ENCODE peak calls at places on chromosomes 1 and 21, in five cellular contexts. C is cardiac fibroblast; D is fibroblast of mammary gland; Z is activated CD8-positive, alpha-beta memory T cell treated with anti-CD3 and anti-CD28 coated beads, Interleukin-2, amount 50 U/mL, for 48 hours; S is CD4-positive, CD25-positive, alpha-beta regulatory T cell. X is an unnamed sample.

GRCh38 chr21:43194303-43195130 is 25.7 kb downstream of the CRYAA start:
- DNase-seq in C (no peak), D (no peak), Z (peak; percentile 35), S (no peak), X (no peak)

GRCh38 chr1:26961826-26962225 is 1.6 kb upstream of the KDF1 start:
- DNase-seq in C (peak; percentile 97), D (peak; percentile 97), Z (no peak), S (no peak), X (no peak)

GRCh38 chr21:33007747-33008146 is 18.0 kb upstream of the OLIG2 start:
- DNase-seq in C (peak; percentile 54), D (peak; percentile 20), Z (no peak), S (no peak), X (peak; percentile 94)

GRCh38 chr1:15062479-15063099 is 91.0 kb upstream of the TMEM51 start:
- DNase-seq in C (peak; percentile 6), D (no peak), Z (no peak), S (no peak), X (no peak)

GRCh38 chr1:219965285-219965684 is 36.9 kb upstream of the SLC30A10 start:
- DNase-seq in C (no peak), D (no peak), Z (no peak), S (no peak), X (no peak)

GRCh38 chr1:17212487-17213121 is 7.7 kb downstream of the PADI1 start:
- DNase-seq in C (peak; percentile 73), D (peak; percentile 22), Z (peak; percentile 78), S (peak; percentile 15), X (peak; percentile 82)

GRCh38 chr21:34926784-34927548 is 122.1 kb downstream of the RUNX1 start:
- DNase-seq in C (peak; percentile 71), D (peak; percentile 68), Z (no peak), S (no peak), X (no peak)

GRCh38 chr1:215717677-215718076 is 150.6 kb downstream of the KCTD3 start:
- DNase-seq in C (no peak), D (no peak), Z (no peak), S (no peak), X (no peak)

GRCh38 chr1:96313216-96313615 is 408.4 kb upstream of the PTBP2 start:
- DNase-seq in C (peak; percentile 64), D (peak; percentile 86), Z (no peak), S (no peak), X (no peak)

GRCh38 chr1:243497939-243498681 is 242.3 kb downstream of the SDCCAG8 start:
- DNase-seq in C (no peak), D (no peak), Z (no peak), S (no peak), X (no peak)

GRCh38 chr1:210467440-210468040 is 138.8 kb downstream of the HHAT start:
- DNase-seq in C (no peak), D (peak; percentile 16), Z (no peak), S (no peak), X (no peak)

GRCh38 chr1:18951818-18952391 is 4.6 kb downstream of the IFFO2 start:
- DNase-seq in C (peak; percentile 30), D (no peak), Z (peak; percentile 90), S (peak; percentile 85), X (peak; percentile 59)

GRCh38 chr1:93908394-93909145 is 660 bp downstream of the GCLM start:
- DNase-seq in C (peak; percentile 18), D (no peak), Z (peak; percentile 75), S (peak; percentile 76), X (no peak)

GRCh38 chr1:119653839-119654170 is 5.7 kb upstream of the ZNF697 start:
- DNase-seq in C (no peak), D (peak; percentile 57), Z (no peak), S (no peak), X (no peak)

GRCh38 chr21:15604424-15604823 is 125.4 kb upstream of the USP25 start:
- DNase-seq in C (peak; percentile 78), D (peak; percentile 63), Z (no peak), S (no peak), X (no peak)

GRCh38 chr1:90000934-90001676 is 6.2 kb downstream of the ZNF326 start:
- DNase-seq in C (no peak), D (no peak), Z (no peak), S (peak; percentile 31), X (no peak)

GRCh38 chr21:45944601-45945000 is 37.0 kb upstream of the COL6A1 start:
- DNase-seq in C (no peak), D (no peak), Z (no peak), S (no peak), X (no peak)

GRCh38 chr21:36422279-36423098 is 37.3 kb downstream of the CHAF1B start:
- DNase-seq in C (peak; percentile 88), D (peak; percentile 65), Z (peak; percentile 79), S (peak; percentile 47), X (peak; percentile 66)

GRCh38 chr1:51331206-51332100 is 1.1 kb upstream of the TTC39A start:
- DNase-seq in C (peak; percentile 57), D (peak; percentile 61), Z (no peak), S (no peak), X (peak; percentile 60)

GRCh38 chr21:22189278-22189677 is 1191.1 kb downstream of the NCAM2 start:
- DNase-seq in C (no peak), D (no peak), Z (no peak), S (no peak), X (no peak)

GRCh38 chr21:35113064-35113463 is 64.0 kb upstream of the RUNX1 start:
- DNase-seq in C (peak; percentile 49), D (peak; percentile 49), Z (no peak), S (no peak), X (no peak)

GRCh38 chr21:33236799-33237198 is 7.1 kb downstream of the IFNAR2 start:
- DNase-seq in C (no peak), D (no peak), Z (no peak), S (no peak), X (no peak)